ENCODE peak calls at places on chromosome 22, in six cellular contexts. Q is C1 segment of cervical spinal cord; H is stimulated activated CD4-positive, alpha-beta T cell treated with anti-CD3 and anti-CD28 coated beads, Interleukin-1b, Interleukin-23, amount 100 ng/mL, for 24 hours; S is stimulated activated effector memory CD8-positive, alpha-beta T cell treated with anti-CD3 and anti-CD28 coated beads, Interleukin-12 subunit alpha, Interleukin-12 subunit beta, amount 100 ng/mL, for 72 hours; X is H9; O is HL-60. C is an unnamed sample.

GRCh38 chr22:49968313-49968830 is 7.8 kb downstream of the PIM3 start:
- DNase-seq in Q (no peak), H (no peak), S (no peak), X (peak), O (no peak), C (peak)

GRCh38 chr22:38419864-38420172 is 35.2 kb downstream of the KCNJ4 start:
- DNase-seq in Q (no peak), H (no peak), S (no peak), X (no peak), O (no peak), C (no peak)

GRCh38 chr22:49953027-49953679 is 7.4 kb upstream of the PIM3 start:
- DNase-seq in Q (no peak), H (no peak), S (no peak), X (no peak), O (peak), C (no peak)

GRCh38 chr22:23893446-23893956 is 682 bp upstream of the MIF start:
- DNase-seq in Q (no peak), H (no peak), S (no peak), X (no peak), O (peak), C (no peak)

GRCh38 chr22:44199164-44199563 is 18.4 kb downstream of the PARVG start:
- DNase-seq in Q (no peak), H (no peak), S (no peak), X (no peak), O (no peak), C (no peak)

GRCh38 chr22:28750471-28750881 is 8.6 kb downstream of the HSCB start:
- DNase-seq in Q (no peak), H (no peak), S (no peak), X (no peak), O (no peak), C (no peak)

GRCh38 chr22:25002241-25002985 is 49.9 kb downstream of the KIAA1671 start:
- DNase-seq in Q (no peak), H (no peak), S (no peak), X (no peak), O (no peak), C (peak)

GRCh38 chr22:27452245-27452644 is 349.3 kb downstream of the MN1 start:
- DNase-seq in Q (no peak), H (no peak), S (no peak), X (no peak), O (no peak), C (no peak)

GRCh38 chr22:37560682-37561208 is 465 bp downstream of the CDC42EP1 start:
- DNase-seq in Q (peak), H (no peak), S (no peak), X (peak), O (no peak), C (no peak)

GRCh38 chr22:33038131-33038772 is 19.9 kb downstream of the SYN3 start:
- DNase-seq in Q (no peak), H (no peak), S (no peak), X (no peak), O (no peak), C (no peak)

GRCh38 chr22:45218974-45219373 is 21.7 kb downstream of the KIAA0930 start:
- DNase-seq in Q (no peak), H (no peak), S (peak), X (no peak), O (peak), C (no peak)

GRCh38 chr22:29773233-29773632 is 6.1 kb downstream of the UQCR10 start:
- DNase-seq in Q (no peak), H (no peak), S (no peak), X (no peak), O (no peak), C (no peak)

GRCh38 chr22:37418627-37419369 is 8.5 kb downstream of the ELFN2 start:
- DNase-seq in Q (no peak), H (no peak), S (no peak), X (no peak), O (no peak), C (no peak)

GRCh38 chr22:28620244-28620922 is 59.3 kb downstream of the TTC28 start:
- DNase-seq in Q (no peak), H (no peak), S (no peak), X (no peak), O (no peak), C (no peak)

GRCh38 chr22:49575703-49576081 is 252.0 kb downstream of the BRD1 start:
- DNase-seq in Q (no peak), H (no peak), S (no peak), X (peak), O (no peak), C (peak)

GRCh38 chr22:31631381-31631780 is 30.6 kb downstream of the PISD start:
- DNase-seq in Q (no peak), H (no peak), S (no peak), X (no peak), O (no peak), C (no peak)

GRCh38 chr22:50010676-50011446 is 1.7 kb downstream of the IL17REL start:
- DNase-seq in Q (no peak), H (peak), S (peak), X (peak), O (no peak), C (no peak)

GRCh38 chr22:23207786-23208325 is 27.5 kb downstream of the BCR start:
- DNase-seq in Q (no peak), H (no peak), S (no peak), X (no peak), O (no peak), C (no peak)

GRCh38 chr22:44445731-44446130 is 52.3 kb downstream of the RTL6 start:
- DNase-seq in Q (no peak), H (no peak), S (no peak), X (peak), O (no peak), C (no peak)

GRCh38 chr22:47328550-47329243 is 566.2 kb downstream of the TBC1D22A start:
- DNase-seq in Q (no peak), H (no peak), S (no peak), X (no peak), O (no peak), C (no peak)

GRCh38 chr22:23183107-23183698 is 2.9 kb downstream of the BCR start:
- DNase-seq in Q (peak), H (no peak), S (no peak), X (peak), O (no peak), C (no peak)

GRCh38 chr22:27019827-27020226 is 362.4 kb downstream of the MIAT start:
- DNase-seq in Q (no peak), H (no peak), S (no peak), X (no peak), O (no peak), C (no peak)

GRCh38 chr22:27877501-27877900 is 41.6 kb downstream of the PITPNB start:
- DNase-seq in Q (no peak), H (no peak), S (no peak), X (no peak), O (no peak), C (no peak)

GRCh38 chr22:47151490-47151889 is 389.0 kb downstream of the TBC1D22A start:
- DNase-seq in Q (no peak), H (no peak), S (no peak), X (no peak), O (no peak), C (no peak)

GRCh38 chr22:46635756-46636155 is 15.6 kb downstream of the GRAMD4 start:
- DNase-seq in Q (no peak), H (no peak), S (no peak), X (peak), O (no peak), C (no peak)

GRCh38 chr22:46744581-46744980 is 6.5 kb upstream of the CERK start:
- DNase-seq in Q (no peak), H (no peak), S (no peak), X (no peak), O (no peak), C (peak)

GRCh38 chr22:32066820-32067219 is 23.8 kb downstream of the SLC5A1 start:
- DNase-seq in Q (no peak), H (no peak), S (no peak), X (no peak), O (no peak), C (no peak)

GRCh38 chr22:31800065-31800464 is 46.2 kb downstream of the DEPDC5 start:
- DNase-seq in Q (no peak), H (no peak), S (no peak), X (no peak), O (no peak), C (no peak)

GRCh38 chr22:27480487-27480886 is 321.1 kb downstream of the MN1 start:
- DNase-seq in Q (peak), H (no peak), S (no peak), X (peak), O (no peak), C (no peak)

C was measured in left lobe of liver.